ENCODE peak calls at places on chromosomes 1 and 21, in four cellular contexts. Y, O, T and U are unnamed samples.

GRCh38 chr1:229342902-229343587 is at the start of gene CCSAP:
- DNase-seq in T (no peak), Y (peak; percentile 44), O (peak; percentile 19), U (no peak)

GRCh38 chr1:247360116-247360898 is 28.6 kb upstream of the ZNF496 start:
- DNase-seq in Y (no peak), T (no peak), O (no peak), U (no peak)

GRCh38 chr1:22143586-22144033 is 713 bp upstream of the WNT4 start:
- DNase-seq in T (no peak), Y (no peak), O (no peak), U (no peak)

GRCh38 chr21:35658242-35658641 is 402.1 kb downstream of the SETD4 start:
- DNase-seq in Y (no peak), O (no peak), T (no peak), U (no peak)

GRCh38 chr1:39144943-39145650 is 59.4 kb upstream of the MACF1 start:
- DNase-seq in T (no peak), Y (no peak), O (no peak), U (no peak)

GRCh38 chr21:40179167-40179566 is 311.9 kb downstream of the PCP4 start:
- DNase-seq in Y (no peak), T (no peak), O (no peak), U (no peak)

GRCh38 chr1:14996133-14997050 is 157.2 kb upstream of the TMEM51 start:
- DNase-seq in T (peak; percentile 75), Y (peak; percentile 5), O (peak; percentile 74), U (no peak)

GRCh38 chr1:11753555-11754208 is 8.3 kb upstream of the C1orf167 start:
- DNase-seq in O (no peak), Y (no peak), T (no peak), U (no peak)

GRCh38 chr1:230509281-230509977 is 83.3 kb upstream of the PGBD5 start:
- DNase-seq in T (no peak), O (no peak), Y (peak; percentile 12), U (no peak)

GRCh38 chr1:44030606-44031050 is 634 bp downstream of the SLC6A9 start:
- DNase-seq in Y (peak; percentile 57), T (peak; percentile 75), O (peak; percentile 34), U (no peak)

GRCh38 chr1:41954533-41954944 is 35.8 kb upstream of the HIVEP3 start:
- DNase-seq in T (no peak), O (no peak), Y (no peak), U (no peak)

GRCh38 chr1:210938416-210938925 is 195.5 kb downstream of the KCNH1 start:
- DNase-seq in O (no peak), Y (no peak), T (no peak), U (no peak)

GRCh38 chr1:62784509-62785365 is 805 bp downstream of the ATG4C start:
- DNase-seq in O (no peak), Y (peak; percentile 10), T (no peak), U (no peak)

GRCh38 chr1:32948082-32948722 is 16.4 kb downstream of the RNF19B start:
- DNase-seq in T (no peak), Y (no peak), O (no peak), U (no peak)

GRCh38 chr1:245294021-245294420 is 139.2 kb downstream of the KIF26B start:
- DNase-seq in Y (no peak), O (no peak), T (no peak), U (no peak)

DNA sequence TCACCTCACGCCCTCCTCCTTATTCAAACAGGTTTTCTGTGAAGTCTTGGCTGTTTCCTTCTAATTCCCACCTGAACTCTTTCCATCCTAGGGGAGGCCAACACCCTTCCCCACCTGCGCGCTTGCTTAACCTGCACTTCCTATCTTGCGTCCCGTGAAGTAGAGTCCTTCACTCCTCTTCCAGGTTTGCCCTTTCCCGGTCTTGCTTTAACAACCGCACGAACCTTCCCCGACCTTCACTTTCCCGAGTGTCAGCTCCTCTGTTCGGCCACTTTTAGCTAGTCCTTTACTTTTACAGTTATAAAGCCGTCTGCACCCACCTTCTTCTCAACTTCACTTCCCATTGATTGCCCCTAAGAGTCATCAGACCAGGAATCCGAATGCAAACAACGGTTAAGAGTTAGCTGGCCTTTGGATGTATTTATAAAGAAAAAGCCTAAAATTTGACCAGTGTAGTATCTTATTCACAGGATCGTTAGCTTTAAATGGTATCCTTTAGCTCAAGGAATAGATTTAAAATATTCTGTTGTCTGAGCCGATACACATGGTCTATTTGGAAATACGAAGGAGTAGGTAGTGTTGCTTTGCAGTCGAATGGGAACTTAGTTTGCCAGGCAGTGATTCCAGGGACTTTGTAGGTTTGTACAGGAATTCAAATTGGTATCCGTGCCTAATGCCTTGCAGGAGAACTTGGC is 1.4 kb downstream of the PPP2R5A start:
- DNase-seq in O (no peak), T (no peak), Y (no peak), U (no peak)
- TF ChIP-seq PHF8 in O (no peak), T (no peak), Y (no peak), U (no peak)

DNA sequence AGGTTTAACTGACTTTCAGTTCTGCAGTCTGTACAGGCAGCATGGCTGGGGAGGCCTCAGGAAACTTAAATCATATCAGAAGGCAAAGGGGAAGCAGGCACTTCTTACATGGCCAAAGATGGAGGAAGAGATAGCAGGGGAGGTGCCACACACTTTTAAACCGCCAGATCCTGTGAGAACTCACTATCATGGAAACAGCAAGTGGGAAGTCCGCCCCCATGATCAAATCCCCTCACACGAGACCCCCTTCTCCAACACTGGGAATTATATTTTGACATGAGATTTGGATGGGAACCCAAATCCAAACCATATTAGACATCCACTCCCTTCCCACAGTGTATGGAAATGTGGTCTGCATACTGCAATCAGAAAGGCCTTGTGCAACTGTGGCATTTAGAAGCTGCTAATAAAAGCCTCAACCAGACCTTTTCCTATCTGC is 148.2 kb downstream of the FCRL5 start:
- DNase-seq in T (no peak), O (no peak), Y (no peak), U (no peak)
- TF ChIP-seq PHF8 in T (no peak), O (no peak), Y (no peak), U (no peak)

GRCh38 chr1:209577346-209577745 is 6.2 kb upstream of the CAMK1G start:
- DNase-seq in O (no peak), T (no peak), Y (no peak), U (no peak)
- TF ChIP-seq PHF8 in O (no peak), T (no peak), Y (no peak), U (no peak)

GRCh38 chr1:87555366-87555765 is 226.7 kb downstream of the LMO4 start:
- DNase-seq in T (no peak), O (no peak), Y (no peak), U (no peak)

GRCh38 chr1:87560961-87561360 is 232.3 kb downstream of the LMO4 start:
- DNase-seq in T (no peak), Y (no peak), O (no peak), U (no peak)

GRCh38 chr1:87560137-87560536 is 231.5 kb downstream of the LMO4 start:
- DNase-seq in T (no peak), O (no peak), Y (no peak), U (no peak)

GRCh38 chr1:87556326-87556725 is 227.6 kb downstream of the LMO4 start:
- DNase-seq in Y (no peak), T (no peak), O (no peak), U (no peak)
- TF ChIP-seq PHF8 in Y (no peak), T (no peak), O (no peak), U (no peak)

DNA sequence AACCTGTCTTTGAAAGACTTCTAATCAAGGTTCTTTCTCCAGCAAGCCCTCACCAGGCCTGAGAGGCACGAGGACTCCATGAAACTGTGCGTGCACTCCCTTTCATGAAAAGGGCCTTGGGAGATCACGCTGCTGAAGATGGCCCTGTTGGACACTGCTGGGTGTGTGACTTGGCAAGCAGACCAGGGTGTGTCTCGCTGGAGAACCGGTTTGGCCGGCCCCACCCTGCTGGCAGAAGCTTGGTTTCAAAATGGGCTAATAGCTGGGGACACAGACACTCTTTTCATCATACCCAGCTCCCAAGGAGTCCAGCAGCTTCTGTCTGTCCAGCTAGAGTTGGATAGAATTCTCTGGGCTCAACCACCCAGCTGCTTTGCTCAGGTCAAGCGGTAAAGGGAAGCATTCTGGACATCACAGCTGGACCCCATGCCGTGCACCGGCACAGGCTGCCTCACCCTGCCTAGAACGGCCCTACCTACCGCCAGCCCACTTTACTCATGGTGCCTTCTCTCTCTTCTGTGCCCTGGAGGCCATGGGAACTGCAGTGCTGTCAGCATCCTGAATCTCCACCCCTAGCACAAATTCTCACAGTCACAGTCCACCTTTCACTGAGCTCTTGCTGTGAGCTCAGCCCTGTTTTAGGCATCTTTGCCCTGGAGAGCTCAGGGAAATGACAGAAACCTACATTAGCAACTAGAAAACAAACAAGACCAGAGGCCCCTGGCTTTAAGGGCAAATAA is 24.6 kb downstream of the PKP1 start:
- DNase-seq in Y (peak; percentile 37), T (no peak), O (no peak), U (no peak)
- TF ChIP-seq PHF8 in Y (no peak), T (no peak), O (no peak), U (no peak)

GRCh38 chr1:112723511-112723839 is 8.3 kb upstream of the PPM1J start:
- DNase-seq in Y (no peak), O (no peak), T (no peak), U (peak; percentile 47)

GRCh38 chr1:112718691-112719418 is 3.7 kb upstream of the PPM1J start:
- DNase-seq in T (peak; percentile 74), O (no peak), Y (peak; percentile 51), U (no peak)

GRCh38 chr1:112721966-112722524 is 6.9 kb upstream of the PPM1J start:
- DNase-seq in O (no peak), Y (no peak), T (no peak), U (no peak)

GRCh38 chr1:112719706-112720105 is 4.6 kb upstream of the PPM1J start:
- DNase-seq in O (no peak), Y (no peak), T (no peak), U (no peak)

DNA sequence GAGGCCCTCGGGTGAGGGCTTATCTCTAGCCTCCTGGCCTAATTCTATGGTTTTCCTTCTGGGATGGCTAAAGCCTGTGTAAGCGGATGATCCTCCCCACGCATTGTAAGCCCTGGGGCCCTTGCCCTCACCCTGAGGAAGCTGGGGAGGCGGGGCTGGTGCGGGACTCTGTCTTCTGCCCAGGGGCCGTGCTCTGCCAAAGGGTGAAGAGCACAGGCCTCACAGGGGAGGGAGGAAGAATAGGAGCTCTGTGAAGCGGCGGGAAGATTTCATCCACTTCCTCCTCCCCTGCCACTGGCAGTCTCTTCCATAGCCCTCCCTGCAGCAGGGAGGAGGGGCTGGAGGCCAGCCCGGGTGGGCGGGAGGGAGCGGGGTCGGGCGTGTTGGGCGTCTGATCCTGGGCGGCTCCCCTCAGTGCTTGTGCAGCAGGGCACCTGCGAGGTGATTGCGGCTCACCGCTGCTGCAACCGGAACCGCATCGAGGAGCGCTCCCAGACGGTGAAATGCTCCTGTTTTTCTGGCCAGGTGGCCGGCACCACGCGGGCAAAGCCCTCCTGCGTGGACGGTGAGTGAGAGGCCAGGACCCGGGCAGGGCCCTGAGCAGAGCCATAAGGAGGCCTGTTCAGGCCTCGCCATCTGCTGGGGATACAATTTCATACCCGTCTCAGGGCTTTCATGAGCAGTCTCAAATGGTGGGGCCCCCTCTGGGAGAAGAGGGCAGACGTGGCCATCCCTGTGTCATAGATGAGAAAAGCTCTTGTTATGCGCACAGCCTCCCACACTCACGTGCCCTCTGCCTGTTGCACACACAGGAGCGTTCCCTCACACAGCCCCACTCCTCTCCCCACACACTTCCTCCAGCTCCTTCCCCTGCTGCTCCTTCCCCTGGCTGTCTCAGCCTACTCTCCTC is 7.7 kb upstream of the PPM1J start:
- DNase-seq in Y (no peak), T (no peak), O (no peak), U (no peak)
- TF ChIP-seq PHF8 in Y (no peak), T (no peak), O (no peak), U (no peak)